ENCODE peak calls at places on chromosomes 1 and 21, in five cellular contexts. L is psoas muscle, V is A549, Z is cardiac muscle cell, X is OCI-LY7. J is an unnamed sample. For H3K4me1, the result is how much of the 10 kb centered on the place peaks cover.

GRCh38 chr1:230643887-230644286 is 1.6 kb downstream of the COG2 start:
- DNase-seq in V (peak), X (peak), Z (no peak), L (no peak), J (no peak)

GRCh38 chr1:2459757-2460156 is 16.3 kb upstream of the PLCH2 start:
- DNase-seq in Z (peak), V (no peak), L (no peak), X (no peak), J (no peak)

GRCh38 chr1:154430903-154431302 is 25.8 kb downstream of the IL6R start:
- DNase-seq in L (no peak), X (no peak), Z (no peak), V (no peak), J (no peak)

GRCh38 chr21:25462517-25462971 is 144.7 kb downstream of the MRPL39 start:
- DNase-seq in X (no peak), V (no peak), L (no peak), Z (no peak), J (no peak)

GRCh38 chr1:8382608-8383525 is 65.0 kb downstream of the SLC45A1 start:
- DNase-seq in Z (no peak), V (no peak), L (no peak), X (no peak), J (no peak)

GRCh38 chr1:55257958-55258357 is 42.8 kb upstream of the USP24 start:
- DNase-seq in V (no peak), Z (no peak), L (no peak), X (peak), J (no peak)

GRCh38 chr1:66521736-66522365 is 12.1 kb upstream of the SGIP1 start:
- DNase-seq in Z (no peak), L (no peak), V (peak), X (no peak), J (no peak)

GRCh38 chr1:90973897-90974798 is 47.7 kb downstream of the ZNF644 start:
- DNase-seq in X (no peak), Z (no peak), V (no peak), L (no peak), J (no peak)

GRCh38 chr1:218557731-218558130 is 212.6 kb downstream of the TGFB2 start:
- DNase-seq in L (no peak), X (no peak), Z (peak), V (no peak), J (no peak)

GRCh38 chr1:58944439-58944838 is 160.6 kb upstream of the JUN start:
- DNase-seq in L (no peak), Z (no peak), X (no peak), V (no peak), J (no peak)

GRCh38 chr1:215568287-215568692 is 1.2 kb downstream of the KCTD3 start:
- DNase-seq in Z (peak), X (no peak), L (no peak), V (peak), J (no peak)

GRCh38 chr1:111565957-111566356 is 53.6 kb upstream of the RAP1A start:
- DNase-seq in L (no peak), V (no peak), X (no peak), Z (no peak), J (no peak)

GRCh38 chr1:54392401-54392800 is 13.8 kb downstream of the SSBP3 start:
- DNase-seq in Z (no peak), L (no peak), V (no peak), X (no peak), J (no peak)

GRCh38 chr1:93844262-93845045 is 34.6 kb downstream of the DNTTIP2 start:
- DNase-seq in Z (peak), V (peak), X (peak), L (no peak), J (no peak)

GRCh38 chr1:9280015-9280860 is 12.5 kb upstream of the SPSB1 start:
- DNase-seq in V (peak), X (no peak), L (peak), Z (no peak), J (peak)

GRCh38 chr1:2351723-2352122 is 39.6 kb downstream of the MORN1 start:
- DNase-seq in V (no peak), X (no peak), L (no peak), Z (no peak), J (no peak)

GRCh38 chr1:160460214-160460642 is 59.9 kb downstream of the VANGL2 start:
- DNase-seq in X (no peak), V (no peak), L (no peak), Z (no peak), J (no peak)

GRCh38 chr1:210800301-210800700 is 333.6 kb downstream of the KCNH1 start:
- DNase-seq in Z (no peak), V (no peak), X (no peak), L (no peak), J (no peak)

GRCh38 chr1:211305044-211305443 is 21.6 kb upstream of the TRAF5 start:
- DNase-seq in X (no peak), Z (no peak), V (no peak), L (no peak), J (no peak)

GRCh38 chr1:67987046-67987799 is 63.2 kb downstream of the DIRAS3 start:
- DNase-seq in Z (no peak), L (no peak), X (no peak), V (peak), J (no peak)

GRCh38 chr1:189637041-189637440 is 840.6 kb downstream of the BRINP3 start:
- DNase-seq in L (no peak), Z (no peak), V (no peak), X (no peak), J (no peak)

GRCh38 chr1:94440088-94440487 is 21.9 kb downstream of the ABCD3 start:
- DNase-seq in V (no peak), Z (no peak), X (no peak), L (no peak), J (no peak)

GRCh38 chr1:176989023-176989422 is 175.5 kb downstream of the ASTN1 start:
- DNase-seq in V (no peak), X (no peak), L (no peak), Z (no peak), J (no peak)

GRCh38 chr1:23910553-23911246 is 2.5 kb downstream of the CNR2 start:
- DNase-seq in Z (no peak), X (peak), V (no peak), L (no peak), J (no peak)

GRCh38 chr21:43884012-43884860 is 19.2 kb downstream of the AGPAT3 start:
- DNase-seq in Z (peak), V (no peak), L (peak), X (no peak), J (no peak)

GRCh38 chr1:11478571-11479374 is at the start of gene DISP3:
- DNase-seq in V (peak), L (peak), X (peak), Z (peak), J (peak)

GRCh38 chr1:88509369-88509768 is 174.7 kb upstream of the PKN2 start:
- DNase-seq in Z (no peak), L (no peak), V (no peak), X (no peak), J (no peak)

DNA sequence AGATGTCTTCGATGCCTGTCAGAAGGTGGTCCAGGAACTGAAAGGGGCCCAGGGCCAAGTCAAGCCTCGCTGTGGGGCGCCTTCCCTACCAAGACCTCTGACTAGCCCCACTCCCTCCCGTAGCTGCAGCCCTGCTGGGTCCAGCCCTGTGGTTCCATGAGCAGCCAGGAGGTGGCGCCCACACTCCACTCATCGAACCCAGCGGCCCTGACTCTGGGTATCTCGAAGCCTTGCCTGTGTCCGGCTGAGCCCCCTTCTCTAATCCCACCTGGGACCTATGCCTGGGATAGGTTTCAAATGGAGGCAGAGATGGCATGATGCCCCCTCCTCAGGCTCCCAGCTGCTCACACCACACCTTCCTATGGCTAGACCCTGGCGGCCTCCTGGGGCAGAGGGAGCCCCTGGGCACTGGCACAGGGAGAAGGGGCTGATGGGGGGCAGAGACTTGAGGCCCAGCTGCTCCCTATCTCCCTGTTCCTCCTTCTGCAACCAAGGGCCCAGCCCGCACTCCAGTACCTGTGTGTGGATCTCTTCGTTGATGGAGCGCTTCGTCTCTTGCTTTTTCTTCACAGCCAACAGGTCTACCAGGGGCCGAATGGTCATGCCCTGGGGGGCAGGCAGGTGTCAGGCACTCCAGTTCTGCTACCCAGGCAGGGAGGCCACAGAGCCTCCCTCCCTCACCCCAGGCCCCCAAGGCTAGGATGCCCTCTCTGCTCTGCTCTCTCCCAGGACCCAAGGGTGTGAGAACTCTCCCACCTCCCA is 52.0 kb downstream of the SLC9A1 start:
- DNase-seq in Z (peak), L (peak), X (peak), V (peak), J (peak)
- H3K4me3 ChIP-seq in Z (no peak), L (no peak), X (no peak), V (no peak), J (no peak)

GRCh38 chr1:112702067-112702395 is 4.9 kb downstream of the RHOC start:
- DNase-seq in X (no peak), Z (no peak), V (no peak), L (no peak), J (no peak)
- H3K4me1 ChIP-seq in X (half or more), Z (half or more), V (half or more), L (half or more), J (half or more)

GRCh38 chr21:32383812-32384211 is 9.0 kb downstream of the URB1 start:
- DNase-seq in V (no peak), L (no peak), X (no peak), Z (no peak), J (no peak)
- TF ChIP-seq CTCF in V (peak), L (no peak), X (no peak), Z (no peak), J (no peak)

DNA sequence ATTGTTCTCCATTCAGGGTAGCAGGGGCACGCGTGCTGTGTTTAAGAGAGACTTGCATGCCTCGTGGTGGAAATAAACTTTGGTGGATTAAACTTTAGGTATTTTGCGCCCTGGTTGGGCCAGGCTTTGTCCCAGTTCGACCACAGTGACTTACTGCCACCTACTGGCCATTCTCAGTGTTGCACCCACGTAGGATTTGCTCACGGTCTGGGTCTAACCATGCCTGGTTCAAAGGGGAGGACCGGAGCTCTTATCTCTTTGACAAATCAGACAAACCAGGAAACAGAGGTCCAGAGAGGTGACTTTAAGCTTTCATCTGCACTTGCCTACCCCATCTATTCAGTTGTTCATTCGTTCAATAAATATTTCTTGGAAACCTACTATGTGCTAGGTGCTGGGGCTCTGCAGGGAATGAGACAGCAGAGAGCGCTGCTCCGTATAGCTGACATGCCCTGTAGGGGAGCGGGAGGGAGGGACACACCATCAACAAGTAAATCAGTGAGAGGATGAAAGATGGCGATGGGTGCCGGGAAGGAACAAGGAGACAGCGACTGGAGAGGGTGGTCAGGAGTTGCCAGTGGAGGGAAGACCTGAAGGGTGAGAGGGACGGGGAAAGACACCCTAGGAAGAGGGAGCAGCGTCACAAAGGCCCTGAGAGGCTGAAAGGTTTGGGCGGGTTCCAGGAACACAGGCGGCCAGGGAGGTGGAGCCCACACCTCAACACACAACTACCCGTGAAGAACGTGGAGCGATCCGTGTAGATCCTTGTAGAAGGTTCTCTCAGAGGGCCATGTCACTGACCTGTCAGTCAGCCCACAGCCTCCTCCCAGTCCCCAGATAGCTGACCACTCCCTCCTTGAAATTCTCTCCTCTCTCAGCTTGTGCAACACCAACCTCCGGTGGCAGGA is 27.2 kb upstream of the TINAGL1 start:
- DNase-seq in X (peak), Z (peak), V (peak), L (peak), J (peak)
- H3K4me3 ChIP-seq in X (peak), Z (no peak), V (peak), L (peak), J (peak)

DNA sequence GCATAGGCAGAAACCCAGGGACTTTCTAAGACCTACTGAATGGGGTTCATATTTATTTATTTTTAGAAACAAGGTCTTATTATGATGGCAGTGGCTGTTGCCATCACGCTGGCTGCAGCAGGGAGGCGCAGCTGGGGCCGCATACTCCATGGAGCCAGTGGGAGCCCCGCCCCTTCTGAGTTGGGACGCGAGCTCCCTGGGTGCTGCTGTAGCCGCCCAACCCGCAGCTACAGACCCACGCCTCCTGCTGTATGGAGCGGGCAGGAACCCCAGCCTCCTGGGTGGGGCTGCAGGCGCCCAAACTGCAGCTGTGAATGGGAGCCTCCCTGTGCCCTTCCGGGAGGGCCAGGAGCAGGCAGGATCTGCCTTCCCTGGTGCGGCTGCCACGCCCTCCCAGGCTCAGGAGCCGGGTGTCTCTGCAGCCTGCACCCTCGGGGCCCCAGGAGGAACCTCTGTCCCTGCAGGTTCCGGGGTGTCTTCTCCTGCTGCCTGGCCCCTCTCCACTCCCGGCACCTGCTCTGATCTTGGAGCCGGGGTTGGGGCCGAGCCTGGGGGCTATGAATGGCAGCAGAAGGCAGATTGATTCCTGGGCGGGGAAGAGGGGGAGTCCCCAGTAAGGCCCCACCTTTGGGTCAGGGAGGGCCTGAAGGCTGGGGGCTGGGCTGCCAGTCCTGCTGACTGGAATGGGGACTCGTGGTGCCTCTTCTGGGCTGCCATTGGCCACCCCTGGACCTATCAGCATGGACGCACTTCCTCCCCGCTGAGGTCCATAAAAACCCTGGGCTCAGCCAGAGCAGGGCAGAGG is 66.5 kb upstream of the LRRN2 start:
- DNase-seq in X (no peak), V (peak), L (no peak), Z (peak), J (peak)
- H3K4me1 ChIP-seq in X (under half), V (under half), L (under half), Z (under half), J (under half)

DNA sequence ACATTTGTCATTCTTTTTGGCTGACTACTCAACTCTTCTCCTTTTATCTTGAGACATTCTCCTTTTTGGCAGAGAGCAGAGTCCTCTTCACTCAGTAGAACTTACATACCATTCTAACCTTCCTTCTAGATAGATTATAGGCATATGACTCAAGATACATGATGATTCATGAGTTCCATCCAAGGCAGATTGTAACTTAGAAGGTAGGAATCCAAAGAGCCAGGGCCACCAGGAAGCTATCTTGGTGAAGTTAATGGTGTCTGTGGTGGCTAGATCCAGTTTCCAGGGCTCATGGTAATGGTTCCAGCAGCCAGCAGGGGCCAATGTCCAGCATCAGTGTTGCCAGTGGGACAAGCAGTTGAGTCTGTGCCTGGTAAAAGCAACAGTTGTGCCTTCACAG is 76.1 kb upstream of the KIAA0040 start:
- DNase-seq in Z (no peak), L (no peak), V (no peak), X (no peak), J (no peak)
- TF ChIP-seq CTCF in Z (no peak), L (no peak), V (no peak), X (no peak), J (no peak)

GRCh38 chr21:28884481-28884880 is 108.2 kb downstream of the LTN1 start:
- DNase-seq in X (peak), Z (no peak), L (no peak), V (no peak), J (no peak)

GRCh38 chr21:28884976-28885852 is 107.5 kb downstream of the LTN1 start:
- DNase-seq in L (peak), Z (peak), V (peak), X (peak), J (peak)

GRCh38 chr21:28882345-28882744 is 110.3 kb downstream of the LTN1 start:
- DNase-seq in V (no peak), X (no peak), Z (no peak), L (no peak), J (no peak)

GRCh38 chr21:28885853-28886177 is 106.9 kb downstream of the LTN1 start:
- DNase-seq in X (no peak), L (no peak), Z (no peak), V (no peak), J (no peak)

GRCh38 chr21:28883931-28884330 is 108.7 kb downstream of the LTN1 start:
- DNase-seq in L (no peak), Z (no peak), X (no peak), V (no peak), J (no peak)
- H3K4me3 ChIP-seq in L (peak), Z (peak), X (peak), V (peak), J (peak)

GRCh38 chr1:201652180-201652579 is 113.3 kb downstream of the NAV1 start:
- DNase-seq in L (no peak), Z (no peak), V (no peak), X (no peak), J (no peak)

GRCh38 chr1:201648066-201648910 is 109.4 kb downstream of the NAV1 start:
- DNase-seq in L (peak), X (no peak), Z (peak), V (peak), J (no peak)

GRCh38 chr1:201650608-201650933 is 111.6 kb downstream of the NAV1 start:
- DNase-seq in X (no peak), Z (no peak), V (no peak), L (no peak), J (no peak)

GRCh38 chr1:201648911-201649775 is 110.2 kb downstream of the NAV1 start:
- DNase-seq in Z (peak), L (no peak), X (no peak), V (peak), J (no peak)

DNA sequence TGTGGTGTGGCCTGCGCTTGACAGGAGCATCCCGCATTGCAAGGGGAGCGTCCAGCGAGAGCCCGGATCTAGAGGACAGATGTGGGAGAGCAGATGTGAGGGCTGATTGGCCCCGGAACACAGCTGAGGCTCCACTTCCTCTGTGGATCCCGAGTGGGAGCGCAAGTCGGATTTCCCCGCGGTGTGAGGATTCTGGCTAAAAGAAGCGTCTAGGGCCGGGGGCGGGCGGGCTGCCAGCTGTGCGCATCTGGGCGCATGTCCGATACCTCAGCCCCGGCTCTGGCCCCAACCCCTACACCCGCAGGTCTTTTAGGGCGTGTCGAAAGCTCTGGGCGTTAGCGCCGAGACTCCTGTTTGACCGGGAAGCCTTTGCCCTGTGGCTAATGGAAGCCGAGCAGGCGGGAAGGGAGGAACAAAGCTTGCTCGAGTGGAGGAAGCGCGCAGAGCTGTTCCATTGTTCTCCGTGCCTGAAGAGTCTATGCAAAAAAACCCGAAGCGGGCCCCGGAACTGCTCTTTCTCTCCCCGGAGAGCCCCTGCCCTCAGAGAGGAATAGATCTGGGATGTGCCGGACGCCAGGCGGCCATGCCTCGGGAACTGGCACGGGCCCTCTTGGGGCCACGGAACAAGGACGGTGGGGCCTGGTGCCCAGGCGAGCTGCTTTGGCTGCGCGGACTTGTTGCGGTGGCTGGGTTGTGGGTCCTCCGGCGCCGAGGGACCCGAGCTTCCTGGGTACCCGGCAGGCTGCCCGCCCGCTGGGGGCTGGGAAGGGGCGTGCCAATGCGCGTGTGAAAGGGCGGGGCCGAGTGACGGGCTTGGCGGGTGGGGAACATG is 111.1 kb downstream of the NAV1 start:
- DNase-seq in V (peak), L (peak), Z (peak), X (no peak), J (peak)
- H3K4me1 ChIP-seq in V (under half), L (under half), Z (under half), X (under half), J (under half)

GRCh38 chr1:178513278-178513983 is 522 bp downstream of the TEX35 start:
- DNase-seq in Z (peak), V (no peak), L (no peak), X (no peak), J (no peak)
- TF ChIP-seq CTCF in Z (no peak), V (no peak), L (no peak), X (no peak), J (no peak)